ENCODE peak calls at places on chromosomes 11 and 22, in five cellular contexts. Z is stimulated activated CD4-positive, alpha-beta T cell treated with anti-CD3 and anti-CD28 coated beads, Interleukin-1b, Interleukin-23, amount 100 ng/mL, for 1 hour; C is Caco-2; J is activated T-cell treated with anti-CD3 and anti-CD28 coated beads for 1 hour; X is astrocyte of the spinal cord. P is an unnamed sample.

GRCh38 chr11:31797227-31798056 is 13.7 kb downstream of the PAX6 start:
- DNase-seq in Z (no peak), X (no peak), J (no peak), C (no peak), P (no peak)

GRCh38 chr22:40519284-40519947 is 117.1 kb downstream of the MRTFA start:
- DNase-seq in J (no peak), X (no peak), C (no peak), Z (no peak), P (no peak)

GRCh38 chr11:396948-397548 is 3.0 kb downstream of the PKP3 start:
- DNase-seq in X (peak; percentile 66), Z (no peak), C (no peak), J (no peak), P (no peak)

GRCh38 chr11:15370774-15371173 is 256.1 kb downstream of the INSC start:
- DNase-seq in X (no peak), C (no peak), J (no peak), Z (no peak), P (no peak)

GRCh38 chr11:25065711-25066110 is 568.9 kb downstream of the LUZP2 start:
- DNase-seq in Z (no peak), J (no peak), X (peak; percentile 55), C (no peak), P (no peak)

GRCh38 chr11:36454551-36454950 is 55.5 kb downstream of the TRAF6 start:
- DNase-seq in Z (no peak), J (no peak), C (no peak), X (no peak), P (no peak)

GRCh38 chr11:130636672-130637463 is 188.4 kb downstream of the ADAMTS15 start:
- DNase-seq in X (peak; percentile 91), C (no peak), Z (no peak), J (no peak), P (peak; percentile 53)

GRCh38 chr11:62592989-62593421 is 1.7 kb upstream of the TUT1 start:
- DNase-seq in X (no peak), C (no peak), J (no peak), Z (no peak), P (no peak)

GRCh38 chr11:96708469-96708868 is 318.7 kb downstream of the JRKL start:
- DNase-seq in C (no peak), X (no peak), J (no peak), Z (no peak), P (no peak)

P was measured in HFF-Myc.